ENCODE peak calls at places on chromosomes 11 and 22, in eight cellular contexts. E is cardiac muscle cell, Y is tibial nerve, Z is brain microvascular endothelial cell, P is astrocyte of the spinal cord, X is fibroblast of mammary gland, H is fibroblast of pulmonary artery, T is cardiac fibroblast. C is an unnamed sample.

GRCh38 chr11:92340839-92341238 is 116.2 kb downstream of the FAT3 start:
- DNase-seq in E (peak), Y (no peak), Z (peak), P (peak), X (peak), H (peak), T (peak), C (peak)

GRCh38 chr11:13448876-13449275 is 14.1 kb downstream of the BTBD10 start:
- DNase-seq in E (peak), Y (no peak), Z (no peak), P (peak), X (peak), H (peak), T (peak), C (no peak)

GRCh38 chr11:129375731-129376657 is at the start of gene BARX2:
- DNase-seq in E (peak), Y (no peak), Z (peak), P (peak), X (peak), H (peak), T (peak), C (peak)

GRCh38 chr11:57444362-57445074 is 15.8 kb upstream of the RTN4RL2 start:
- DNase-seq in E (no peak), Y (no peak), Z (no peak), P (no peak), X (peak), H (no peak), T (peak), C (peak)

GRCh38 chr22:23237201-23237798 is 57.0 kb downstream of the BCR start:
- DNase-seq in E (peak), Y (peak), Z (no peak), P (peak), X (peak), H (peak), T (no peak), C (no peak)

GRCh38 chr11:95608093-95608492 is 181.5 kb downstream of the FAM76B start:
- DNase-seq in E (no peak), Y (no peak), Z (no peak), P (no peak), X (no peak), H (no peak), T (no peak), C (no peak)

GRCh38 chr11:104523611-104524010 is 359.7 kb upstream of the PDGFD start:
- DNase-seq in E (no peak), Y (no peak), Z (no peak), P (no peak), X (no peak), H (no peak), T (no peak), C (no peak)

GRCh38 chr22:37455896-37456295 is 28.6 kb upstream of the ELFN2 start:
- DNase-seq in E (no peak), Y (no peak), Z (peak), P (no peak), X (no peak), H (peak), T (no peak), C (peak)

GRCh38 chr11:132115454-132115853 is 745.0 kb downstream of the NTM start:
- DNase-seq in E (peak), Y (no peak), Z (peak), P (peak), X (peak), H (peak), T (peak), C (peak)

GRCh38 chr11:61505640-61506155 is 2.9 kb upstream of the LRRC10B start:
- DNase-seq in E (no peak), Y (no peak), Z (no peak), P (no peak), X (no peak), H (no peak), T (no peak), C (peak)

GRCh38 chr22:46531776-46532175 is 5.6 kb downstream of the CELSR1 start:
- DNase-seq in E (no peak), Y (no peak), Z (no peak), P (no peak), X (no peak), H (no peak), T (no peak), C (no peak)

GRCh38 chr11:116969694-116970093 is 128.5 kb downstream of the SIK3 start:
- DNase-seq in E (no peak), Y (no peak), Z (no peak), P (no peak), X (no peak), H (no peak), T (no peak), C (no peak)

GRCh38 chr22:40199852-40200251 is 22.1 kb downstream of the TNRC6B start:
- DNase-seq in E (no peak), Y (no peak), Z (no peak), P (no peak), X (no peak), H (no peak), T (no peak), C (no peak)

GRCh38 chr11:63762662-63763505 is 5.7 kb downstream of the ZFTA start:
- DNase-seq in E (peak), Y (no peak), Z (no peak), P (peak), X (peak), H (no peak), T (peak), C (no peak)

DNA sequence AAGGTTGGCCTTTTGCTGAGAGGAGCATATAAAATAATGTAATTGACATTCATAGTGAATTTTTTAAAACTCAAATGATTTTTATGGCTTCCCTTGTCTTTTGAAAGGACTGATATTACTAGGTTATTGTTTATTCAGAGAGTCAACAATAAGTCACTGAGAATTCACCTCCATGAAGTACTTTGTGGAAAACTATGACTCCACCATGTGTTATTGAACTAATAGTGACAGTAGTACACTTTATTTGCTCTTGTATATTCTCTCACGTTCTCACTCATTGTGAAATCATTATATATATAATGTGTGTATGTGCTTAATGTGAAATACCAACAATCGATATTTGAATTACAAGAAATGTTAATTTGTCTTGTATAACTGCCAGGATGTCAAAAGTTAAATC is 267.4 kb upstream of the CCDC179 start:
- DNase-seq in E (no peak), Y (no peak), Z (no peak), P (no peak), X (no peak), H (no peak), T (no peak), C (no peak)
- TF ChIP-seq CTCF in E (no peak), Y (no peak), Z (no peak), P (no peak), X (no peak), H (no peak), T (no peak), C (no peak)

GRCh38 chr11:72422414-72422813 is 11.9 kb downstream of the CLPB start:
- DNase-seq in E (no peak), Y (no peak), Z (no peak), P (no peak), X (no peak), H (no peak), T (no peak), C (no peak)

GRCh38 chr11:72421351-72421750 is 13.0 kb downstream of the CLPB start:
- DNase-seq in E (no peak), Y (no peak), Z (no peak), P (no peak), X (no peak), H (no peak), T (no peak), C (no peak)

GRCh38 chr11:72423840-72424239 is 10.5 kb downstream of the CLPB start:
- DNase-seq in E (no peak), Y (no peak), Z (no peak), P (no peak), X (no peak), H (no peak), T (no peak), C (no peak)

GRCh38 chr11:72413914-72414628 is 20.3 kb downstream of the CLPB start:
- DNase-seq in E (peak), Y (peak), Z (peak), P (peak), X (peak), H (peak), T (peak), C (peak)

DNA sequence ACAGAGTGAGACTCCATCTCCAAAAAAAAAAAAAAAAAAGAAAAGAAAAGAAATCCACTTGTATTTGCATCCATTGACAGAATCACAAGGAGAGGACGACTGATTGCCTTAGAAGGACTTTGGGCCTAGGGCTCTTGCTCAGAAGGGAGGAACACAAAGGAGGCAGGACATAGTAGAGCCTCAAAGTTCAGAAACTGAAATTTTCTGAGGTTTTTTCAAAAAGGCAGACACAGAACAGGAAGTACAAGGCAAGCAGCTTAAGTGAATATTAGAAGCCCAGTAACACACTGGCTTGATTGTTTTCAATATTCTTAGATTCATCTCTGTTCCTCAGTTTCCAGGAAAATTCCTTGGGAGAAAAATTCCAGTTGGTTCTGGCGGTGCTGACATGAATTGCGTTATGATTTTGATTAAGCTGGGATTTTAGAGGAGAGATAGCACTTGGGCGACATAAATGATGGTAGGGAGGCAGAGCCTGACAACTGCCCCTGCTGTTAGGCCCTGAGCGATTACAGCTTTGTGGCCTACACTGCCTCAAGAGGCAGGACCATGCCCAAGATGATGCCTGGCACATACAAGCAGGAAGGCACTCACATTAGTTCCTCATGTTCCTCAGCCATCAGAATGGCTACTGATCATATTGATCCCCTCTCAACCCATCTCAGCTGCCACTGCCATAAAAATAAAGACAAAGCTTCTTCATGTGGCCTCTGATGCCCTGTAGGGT is 15.3 kb downstream of the CLPB start:
- DNase-seq in E (no peak), Y (no peak), Z (no peak), P (no peak), X (no peak), H (no peak), T (no peak), C (no peak)
- TF ChIP-seq CTCF in E (no peak), Y (no peak), Z (peak), P (peak), X (no peak), H (no peak), T (no peak), C (no peak)

GRCh38 chr11:31233425-31233824 is 136.1 kb downstream of the DCDC1 start:
- DNase-seq in E (peak), Y (no peak), Z (no peak), P (no peak), X (peak), H (peak), T (peak), C (no peak)
- TF ChIP-seq CTCF in E (peak), Y (no peak), Z (peak), P (no peak), X (peak), H (peak), T (peak), C (peak)

DNA sequence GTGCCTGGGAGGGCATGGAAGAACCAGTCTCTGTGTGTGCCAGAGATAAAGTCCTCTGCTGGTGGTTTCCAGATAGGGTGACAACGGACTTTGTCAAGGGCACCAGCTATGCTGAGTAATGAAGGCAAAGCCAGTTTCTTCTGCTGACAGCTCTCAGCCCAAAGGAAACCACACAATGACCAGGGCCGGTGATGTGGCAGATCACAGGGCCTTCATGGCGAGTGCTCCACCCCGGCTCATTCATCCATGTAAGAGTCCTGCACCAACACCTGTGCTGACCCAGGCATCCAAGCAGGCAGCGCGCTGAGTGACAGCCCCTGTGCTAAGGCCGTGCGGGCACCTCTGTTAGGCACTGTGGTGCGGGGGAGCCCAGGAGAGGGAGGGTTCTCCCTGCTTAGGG is 33.9 kb downstream of the TP53I11 start:
- DNase-seq in E (no peak), Y (no peak), Z (no peak), P (no peak), X (no peak), H (no peak), T (no peak), C (no peak)
- TF ChIP-seq CTCF in E (no peak), Y (no peak), Z (no peak), P (no peak), X (no peak), H (no peak), T (no peak), C (no peak)

C was measured in HFFc6.